ENCODE peak calls at places on chromosomes 13 and 19, in five cellular contexts. T is AG09319; C is activated CD4-positive, alpha-beta T cell treated with anti-CD3 and anti-CD28 coated beads for 24 hours; Y is psoas muscle; W is CD4-positive, alpha-beta T cell. A is an unnamed sample.

GRCh38 chr19:45766919-45767346 is 2.1 kb downstream of the SIX5 start:
- DNase-seq in C (no peak), W (no peak), T (no peak), Y (no peak), A (no peak)

GRCh38 chr19:16078759-16079707 is 2.7 kb downstream of the TPM4 start:
- DNase-seq in Y (peak), C (no peak), W (peak), T (peak), A (no peak)

GRCh38 chr13:100881291-100881864 is 206.8 kb upstream of the TMTC4 start:
- DNase-seq in W (no peak), C (no peak), T (no peak), Y (no peak), A (no peak)

GRCh38 chr13:49220856-49221614 is 897 bp downstream of the MLNR start:
- DNase-seq in T (no peak), C (peak), Y (no peak), W (no peak), A (peak)

GRCh38 chr19:55649579-55650557 is 1.9 kb downstream of the CCDC106 start:
- DNase-seq in W (no peak), C (no peak), T (no peak), Y (no peak), A (peak)

GRCh38 chr19:8057545-8058270 is 5.1 kb downstream of the CCL25 start:
- DNase-seq in T (no peak), Y (no peak), C (no peak), W (no peak), A (peak)

GRCh38 chr19:33487901-33488817 is 33.4 kb downstream of the PEPD start:
- DNase-seq in Y (no peak), C (no peak), T (no peak), W (no peak), A (no peak)

GRCh38 chr13:109226631-109227030 is 559.8 kb downstream of the IRS2 start:
- DNase-seq in Y (no peak), W (no peak), T (no peak), C (no peak), A (no peak)

GRCh38 chr13:30396434-30397075 is 25.7 kb upstream of the UBE2L5 start:
- DNase-seq in Y (no peak), C (no peak), T (no peak), W (no peak), A (no peak)

GRCh38 chr13:65095697-65096096 is 2134.4 kb downstream of the PCDH9 start:
- DNase-seq in Y (no peak), W (no peak), T (no peak), C (no peak), A (no peak)

GRCh38 chr19:3880471-3881271 is at the start of gene ATCAY:
- DNase-seq in T (no peak), W (no peak), Y (no peak), C (no peak), A (peak)

GRCh38 chr19:11168568-11168967 is 13.0 kb upstream of the SPC24 start:
- DNase-seq in W (no peak), T (peak), C (no peak), Y (no peak), A (no peak)

GRCh38 chr13:39226359-39226758 is 188.1 kb downstream of the NHLRC3 start:
- DNase-seq in T (no peak), C (no peak), W (no peak), Y (no peak), A (no peak)

A was measured in H7.